ENCODE peak calls at places on chromosomes 3 and 15, in five cellular contexts. U, R, K, C and O are unnamed samples.

GRCh38 chr3:127674793-127675189 is 2.0 kb downstream of the ABTB1 start:
- DNase-seq in U (no peak), R (no peak), K (no peak), C (no peak), O (no peak)

GRCh38 chr3:119810018-119810435 is 28.1 kb downstream of the NR1I2 start:
- DNase-seq in U (no peak), R (peak; percentile 65), K (peak; percentile 22), C (peak; percentile 23), O (no peak)

GRCh38 chr15:70627734-70628541 is 135.4 kb downstream of the UACA start:
- DNase-seq in U (no peak), R (peak; percentile 65), K (no peak), C (no peak), O (no peak)

GRCh38 chr15:29126821-29127461 is 142.7 kb downstream of the NSMCE3 start:
- DNase-seq in U (no peak), R (no peak), K (no peak), C (no peak), O (no peak)

GRCh38 chr3:61559108-61559731 is 2.2 kb upstream of the PTPRG start:
- DNase-seq in U (no peak), R (peak; percentile 65), K (no peak), C (no peak), O (no peak)

GRCh38 chr15:70722266-70723123 is 40.9 kb downstream of the UACA start:
- DNase-seq in U (no peak), R (peak; percentile 73), K (no peak), C (peak; percentile 70), O (no peak)

GRCh38 chr3:47791193-47791855 is 9.6 kb upstream of the SMARCC1 start:
- DNase-seq in U (no peak), R (peak; percentile 16), K (no peak), C (peak; percentile 47), O (no peak)

GRCh38 chr15:101188517-101189340 is 63.1 kb downstream of the CHSY1 start:
- DNase-seq in U (no peak), R (peak; percentile 48), K (no peak), C (peak; percentile 87), O (no peak)

GRCh38 chr3:52095990-52096775 is 39.8 kb upstream of the DUSP7 start:
- DNase-seq in U (no peak), R (no peak), K (no peak), C (peak; percentile 82), O (no peak)

GRCh38 chr3:117306299-117306698 is 596.7 kb downstream of the TUSC7 start:
- DNase-seq in U (no peak), R (no peak), K (no peak), C (no peak), O (no peak)

GRCh38 chr15:34987182-34987488 is 952 bp downstream of the ZNF770 start:
- DNase-seq in U (no peak), R (peak; percentile 8), K (no peak), C (no peak), O (no peak)

GRCh38 chr15:69021895-69022294 is 7.4 kb downstream of the NOX5 start:
- DNase-seq in U (no peak), R (no peak), K (no peak), C (peak; percentile 58), O (no peak)

GRCh38 chr3:11662392-11662990 is 18.8 kb upstream of the VGLL4 start:
- DNase-seq in U (no peak), R (peak; percentile 49), K (no peak), C (no peak), O (no peak)